ENCODE peak calls at places on chromosome 7, in eight cellular contexts. One of them, this sample, is unnamed.

GRCh38 chr7:99041526-99041925 is 102.4 kb downstream of the SMURF1 start:
- DNase-seq in H7: no peak
- DNase-seq in GF-D8: no peak
- DNase-seq in activated effector memory CD4-positive, alpha-beta T cell treated with anti-CD3 and anti-CD28 coated beads, Interleukin-2, amount 50 U/mL, for 16 hours: no peak
- DNase-seq in IMR-90: no peak
- DNase-seq in Calu3: no peak
- DNase-seq in GM23248: no peak
- DNase-seq in CD4-positive, CD25-positive, alpha-beta regulatory T cell: no peak
- DNase-seq in this sample: no peak

GRCh38 chr7:88368686-88369085 is 62.0 kb upstream of the STEAP4 start:
- DNase-seq in H7: no peak
- DNase-seq in GF-D8: no peak
- DNase-seq in activated effector memory CD4-positive, alpha-beta T cell treated with anti-CD3 and anti-CD28 coated beads, Interleukin-2, amount 50 U/mL, for 16 hours: no peak
- DNase-seq in IMR-90: no peak
- DNase-seq in Calu3: no peak
- DNase-seq in GM23248: no peak
- DNase-seq in CD4-positive, CD25-positive, alpha-beta regulatory T cell: no peak
- DNase-seq in this sample: no peak

GRCh38 chr7:132422502-132423101 is 153.7 kb downstream of the PLXNA4 start:
- DNase-seq in H7: no peak
- DNase-seq in GF-D8: no peak
- DNase-seq in activated effector memory CD4-positive, alpha-beta T cell treated with anti-CD3 and anti-CD28 coated beads, Interleukin-2, amount 50 U/mL, for 16 hours: no peak
- DNase-seq in IMR-90: no peak
- DNase-seq in Calu3: no peak
- DNase-seq in GM23248: peak
- DNase-seq in CD4-positive, CD25-positive, alpha-beta regulatory T cell: no peak
- DNase-seq in this sample: no peak

GRCh38 chr7:16921644-16922257 is 40.0 kb upstream of the AGR3 start:
- DNase-seq in H7: no peak
- DNase-seq in GF-D8: no peak
- DNase-seq in activated effector memory CD4-positive, alpha-beta T cell treated with anti-CD3 and anti-CD28 coated beads, Interleukin-2, amount 50 U/mL, for 16 hours: no peak
- DNase-seq in IMR-90: peak
- DNase-seq in Calu3: peak
- DNase-seq in GM23248: peak
- DNase-seq in CD4-positive, CD25-positive, alpha-beta regulatory T cell: no peak
- DNase-seq in this sample: no peak

GRCh38 chr7:69630292-69630691 is 32.0 kb downstream of the AUTS2 start:
- DNase-seq in H7: no peak
- DNase-seq in GF-D8: no peak
- DNase-seq in activated effector memory CD4-positive, alpha-beta T cell treated with anti-CD3 and anti-CD28 coated beads, Interleukin-2, amount 50 U/mL, for 16 hours: no peak
- DNase-seq in IMR-90: peak
- DNase-seq in Calu3: no peak
- DNase-seq in GM23248: peak
- DNase-seq in CD4-positive, CD25-positive, alpha-beta regulatory T cell: no peak
- DNase-seq in this sample: no peak

GRCh38 chr7:151143261-151144015 is 24.1 kb downstream of the GBX1 start:
- DNase-seq in H7: no peak
- DNase-seq in GF-D8: no peak
- DNase-seq in activated effector memory CD4-positive, alpha-beta T cell treated with anti-CD3 and anti-CD28 coated beads, Interleukin-2, amount 50 U/mL, for 16 hours: no peak
- DNase-seq in IMR-90: no peak
- DNase-seq in Calu3: no peak
- DNase-seq in GM23248: no peak
- DNase-seq in CD4-positive, CD25-positive, alpha-beta regulatory T cell: no peak
- DNase-seq in this sample: no peak

GRCh38 chr7:5634107-5634950 is 147.1 kb downstream of the RNF216 start:
- DNase-seq in H7: peak
- DNase-seq in GF-D8: peak
- DNase-seq in activated effector memory CD4-positive, alpha-beta T cell treated with anti-CD3 and anti-CD28 coated beads, Interleukin-2, amount 50 U/mL, for 16 hours: no peak
- DNase-seq in IMR-90: peak
- DNase-seq in Calu3: no peak
- DNase-seq in GM23248: peak
- DNase-seq in CD4-positive, CD25-positive, alpha-beta regulatory T cell: no peak
- DNase-seq in this sample: no peak

GRCh38 chr7:117077658-117078057 is 124.4 kb downstream of the ST7 start:
- DNase-seq in H7: no peak
- DNase-seq in GF-D8: no peak
- DNase-seq in activated effector memory CD4-positive, alpha-beta T cell treated with anti-CD3 and anti-CD28 coated beads, Interleukin-2, amount 50 U/mL, for 16 hours: no peak
- DNase-seq in IMR-90: no peak
- DNase-seq in Calu3: no peak
- DNase-seq in GM23248: no peak
- DNase-seq in CD4-positive, CD25-positive, alpha-beta regulatory T cell: no peak
- DNase-seq in this sample: no peak

GRCh38 chr7:2897023-2897422 is 52.9 kb upstream of the GNA12 start:
- DNase-seq in H7: peak
- DNase-seq in GF-D8: no peak
- DNase-seq in activated effector memory CD4-positive, alpha-beta T cell treated with anti-CD3 and anti-CD28 coated beads, Interleukin-2, amount 50 U/mL, for 16 hours: no peak
- DNase-seq in IMR-90: no peak
- DNase-seq in Calu3: no peak
- DNase-seq in GM23248: no peak
- DNase-seq in CD4-positive, CD25-positive, alpha-beta regulatory T cell: no peak
- DNase-seq in this sample: no peak

GRCh38 chr7:150969483-150969874 is 8.6 kb downstream of the KCNH2 start:
- DNase-seq in H7: no peak
- DNase-seq in GF-D8: no peak
- DNase-seq in activated effector memory CD4-positive, alpha-beta T cell treated with anti-CD3 and anti-CD28 coated beads, Interleukin-2, amount 50 U/mL, for 16 hours: no peak
- DNase-seq in IMR-90: no peak
- DNase-seq in Calu3: no peak
- DNase-seq in GM23248: no peak
- DNase-seq in CD4-positive, CD25-positive, alpha-beta regulatory T cell: no peak
- DNase-seq in this sample: peak

GRCh38 chr7:114630186-114630824 is 215.7 kb downstream of the FOXP2 start:
- DNase-seq in H7: no peak
- DNase-seq in GF-D8: no peak
- DNase-seq in activated effector memory CD4-positive, alpha-beta T cell treated with anti-CD3 and anti-CD28 coated beads, Interleukin-2, amount 50 U/mL, for 16 hours: no peak
- DNase-seq in IMR-90: no peak
- DNase-seq in Calu3: no peak
- DNase-seq in GM23248: no peak
- DNase-seq in CD4-positive, CD25-positive, alpha-beta regulatory T cell: no peak
- DNase-seq in this sample: peak

GRCh38 chr7:36985866-36986402 is 261.6 kb upstream of the AOAH start:
- DNase-seq in H7: no peak
- DNase-seq in GF-D8: no peak
- DNase-seq in activated effector memory CD4-positive, alpha-beta T cell treated with anti-CD3 and anti-CD28 coated beads, Interleukin-2, amount 50 U/mL, for 16 hours: no peak
- DNase-seq in IMR-90: no peak
- DNase-seq in Calu3: no peak
- DNase-seq in GM23248: no peak
- DNase-seq in CD4-positive, CD25-positive, alpha-beta regulatory T cell: no peak
- DNase-seq in this sample: peak

GRCh38 chr7:27201231-27202017 is 1.5 kb upstream of the HOXA13 start:
- DNase-seq in H7: no peak
- DNase-seq in GF-D8: peak
- DNase-seq in activated effector memory CD4-positive, alpha-beta T cell treated with anti-CD3 and anti-CD28 coated beads, Interleukin-2, amount 50 U/mL, for 16 hours: no peak
- DNase-seq in IMR-90: no peak
- DNase-seq in Calu3: no peak
- DNase-seq in GM23248: peak
- DNase-seq in CD4-positive, CD25-positive, alpha-beta regulatory T cell: no peak
- DNase-seq in this sample: no peak

GRCh38 chr7:20146461-20146860 is 70.7 kb downstream of the MACC1 start:
- DNase-seq in H7: no peak
- DNase-seq in GF-D8: no peak
- DNase-seq in activated effector memory CD4-positive, alpha-beta T cell treated with anti-CD3 and anti-CD28 coated beads, Interleukin-2, amount 50 U/mL, for 16 hours: no peak
- DNase-seq in IMR-90: peak
- DNase-seq in Calu3: no peak
- DNase-seq in GM23248: peak
- DNase-seq in CD4-positive, CD25-positive, alpha-beta regulatory T cell: no peak
- DNase-seq in this sample: no peak

GRCh38 chr7:66804001-66804400 is 63.5 kb downstream of the RABGEF1 start:
- DNase-seq in H7: no peak
- DNase-seq in GF-D8: no peak
- DNase-seq in activated effector memory CD4-positive, alpha-beta T cell treated with anti-CD3 and anti-CD28 coated beads, Interleukin-2, amount 50 U/mL, for 16 hours: no peak
- DNase-seq in IMR-90: no peak
- DNase-seq in Calu3: no peak
- DNase-seq in GM23248: peak
- DNase-seq in CD4-positive, CD25-positive, alpha-beta regulatory T cell: no peak
- DNase-seq in this sample: no peak

GRCh38 chr7:101680406-101681145 is 51.5 kb upstream of the MYL10 start:
- DNase-seq in H7: peak
- DNase-seq in GF-D8: no peak
- DNase-seq in activated effector memory CD4-positive, alpha-beta T cell treated with anti-CD3 and anti-CD28 coated beads, Interleukin-2, amount 50 U/mL, for 16 hours: no peak
- DNase-seq in IMR-90: no peak
- DNase-seq in Calu3: no peak
- DNase-seq in GM23248: no peak
- DNase-seq in CD4-positive, CD25-positive, alpha-beta regulatory T cell: no peak
- DNase-seq in this sample: no peak

GRCh38 chr7:2826806-2827205 is 17.3 kb downstream of the GNA12 start:
- DNase-seq in H7: no peak
- DNase-seq in GF-D8: no peak
- DNase-seq in activated effector memory CD4-positive, alpha-beta T cell treated with anti-CD3 and anti-CD28 coated beads, Interleukin-2, amount 50 U/mL, for 16 hours: no peak
- DNase-seq in IMR-90: no peak
- DNase-seq in Calu3: no peak
- DNase-seq in GM23248: peak
- DNase-seq in CD4-positive, CD25-positive, alpha-beta regulatory T cell: no peak
- DNase-seq in this sample: no peak

GRCh38 chr7:7164590-7164989 is 17.8 kb upstream of the C1GALT1 start:
- DNase-seq in H7: no peak
- DNase-seq in GF-D8: no peak
- DNase-seq in activated effector memory CD4-positive, alpha-beta T cell treated with anti-CD3 and anti-CD28 coated beads, Interleukin-2, amount 50 U/mL, for 16 hours: no peak
- DNase-seq in IMR-90: no peak
- DNase-seq in Calu3: no peak
- DNase-seq in GM23248: no peak
- DNase-seq in CD4-positive, CD25-positive, alpha-beta regulatory T cell: no peak
- DNase-seq in this sample: no peak

GRCh38 chr7:155763721-155764431 is 48.4 kb downstream of the SHH start:
- DNase-seq in H7: peak
- DNase-seq in GF-D8: peak
- DNase-seq in activated effector memory CD4-positive, alpha-beta T cell treated with anti-CD3 and anti-CD28 coated beads, Interleukin-2, amount 50 U/mL, for 16 hours: peak
- DNase-seq in IMR-90: peak
- DNase-seq in Calu3: no peak
- DNase-seq in GM23248: no peak
- DNase-seq in CD4-positive, CD25-positive, alpha-beta regulatory T cell: peak
- DNase-seq in this sample: no peak